ENCODE peak calls at places on chromosomes 4 and X, in six cellular contexts. L is IMR-90, N is H9, J is neuronal stem cell, O is mesenchymal stem cell, B is H1. U is an unnamed sample.

GRCh38 chrX:64169988-64170387 is 35.5 kb downstream of the AMER1 start:
- DNase-seq in O (no peak), N (no peak), J (no peak), L (no peak), B (no peak), U (no peak)

GRCh38 chrX:147533426-147533825 is 378.3 kb upstream of the FMR1 start:
- DNase-seq in L (no peak), J (no peak), B (no peak), O (no peak), N (no peak), U (no peak)

GRCh38 chrX:19772306-19772705 is 115.1 kb downstream of the SH3KBP1 start:
- DNase-seq in O (peak), B (no peak), J (no peak), N (no peak), L (peak), U (no peak)

GRCh38 chr4:110309686-110310085 is 111.3 kb upstream of the ELOVL6 start:
- DNase-seq in J (no peak), N (no peak), O (no peak), L (peak), B (no peak), U (no peak)

GRCh38 chr4:108700358-108700757 is 50.0 kb downstream of the OSTC start:
- DNase-seq in O (peak), N (no peak), J (no peak), B (no peak), L (peak), U (no peak)

GRCh38 chr4:165192500-165192898 is 14.9 kb upstream of the KLHL2 start:
- DNase-seq in L (no peak), B (no peak), J (no peak), N (no peak), O (no peak), U (no peak)

GRCh38 chr4:41611124-41611838 is 73.3 kb downstream of the LIMCH1 start:
- DNase-seq in J (no peak), N (no peak), B (no peak), O (no peak), L (no peak), U (no peak)

GRCh38 chr4:147789596-147789995 is 57.7 kb downstream of the ARHGAP10 start:
- DNase-seq in J (no peak), N (no peak), B (no peak), L (peak), O (no peak), U (no peak)

GRCh38 chr4:151940926-151941617 is 180.3 kb upstream of the GATB start:
- DNase-seq in B (no peak), J (no peak), L (no peak), O (no peak), N (no peak), U (no peak)

GRCh38 chr4:47031011-47031678 is at the start of gene GABRB1:
- DNase-seq in L (peak), J (peak), B (peak), O (peak), N (peak), U (peak)

GRCh38 chr4:8221476-8221875 is 22.4 kb downstream of the SH3TC1 start:
- DNase-seq in N (no peak), O (peak), B (no peak), J (no peak), L (peak), U (no peak)

GRCh38 chr4:153725811-153726154 is 34.0 kb downstream of the RNF175 start:
- DNase-seq in J (no peak), B (no peak), O (no peak), N (no peak), L (no peak), U (no peak)

GRCh38 chr4:142961866-142962265 is 115.8 kb upstream of the INPP4B start:
- DNase-seq in O (no peak), L (no peak), J (no peak), B (no peak), N (no peak), U (no peak)

GRCh38 chr4:108821056-108821925 is 58.4 kb upstream of the ETNPPL start:
- DNase-seq in B (no peak), O (no peak), N (no peak), L (no peak), J (no peak), U (no peak)

GRCh38 chr4:99103166-99103565 is 14.6 kb upstream of the ADH5 start:
- DNase-seq in L (no peak), B (no peak), N (no peak), J (no peak), O (no peak), U (no peak)

GRCh38 chr4:55074386-55074785 is 51.0 kb downstream of the KDR start:
- DNase-seq in L (no peak), J (no peak), N (no peak), O (peak), B (no peak), U (peak)

GRCh38 chr4:169618286-169618685 is 2.1 kb upstream of the CLCN3 start:
- DNase-seq in O (peak), J (no peak), N (no peak), L (peak), B (no peak), U (no peak)

GRCh38 chrX:151458824-151459223 is 61.8 kb downstream of the VMA21 start:
- DNase-seq in B (no peak), J (no peak), L (peak), N (no peak), O (no peak), U (peak)

GRCh38 chr4:77921701-77922100 is 59.1 kb downstream of the MRPL1 start:
- DNase-seq in O (peak), N (no peak), L (peak), B (no peak), J (no peak), U (no peak)

GRCh38 chr4:21845663-21846062 is 102.9 kb downstream of the KCNIP4 start:
- DNase-seq in B (no peak), J (no peak), N (no peak), O (no peak), L (peak), U (no peak)
- H2BK15ac ChIP-seq in B (no peak), J (no peak), N (no peak), O (no peak), L (no peak), U (no peak)

DNA sequence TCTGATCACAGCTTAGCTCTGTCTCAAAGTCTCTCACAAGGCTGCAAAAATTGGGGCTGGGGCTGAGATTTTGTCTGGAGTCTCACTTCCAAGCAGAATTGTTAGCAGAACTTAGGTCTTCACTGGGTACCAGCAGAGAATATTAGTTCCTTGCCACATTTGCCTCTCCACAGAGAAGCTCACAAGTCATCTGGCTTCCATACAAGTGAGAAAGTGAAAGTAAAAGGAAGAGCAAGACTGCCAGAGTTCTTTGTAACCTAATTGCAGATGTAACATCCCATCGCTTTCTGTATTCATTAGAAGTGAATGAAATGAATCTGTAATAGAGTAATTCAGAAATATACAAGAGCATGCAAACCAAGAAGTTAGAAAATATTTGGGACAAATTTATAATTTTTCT is 624.1 kb upstream of the GNPDA2 start:
- DNase-seq in J (no peak), N (no peak), O (peak), L (no peak), B (no peak), U (no peak)
- H3K4me2 ChIP-seq in J (no peak), N (no peak), O (peak), L (no peak), B (no peak), U (no peak)

GRCh38 chrX:128518508-128518907 is 466.3 kb upstream of the ACTRT1 start:
- DNase-seq in B (no peak), J (no peak), O (peak), L (peak), N (no peak), U (peak)
- H2BK15ac ChIP-seq in B (no peak), J (no peak), O (no peak), L (no peak), N (no peak), U (no peak)

DNA sequence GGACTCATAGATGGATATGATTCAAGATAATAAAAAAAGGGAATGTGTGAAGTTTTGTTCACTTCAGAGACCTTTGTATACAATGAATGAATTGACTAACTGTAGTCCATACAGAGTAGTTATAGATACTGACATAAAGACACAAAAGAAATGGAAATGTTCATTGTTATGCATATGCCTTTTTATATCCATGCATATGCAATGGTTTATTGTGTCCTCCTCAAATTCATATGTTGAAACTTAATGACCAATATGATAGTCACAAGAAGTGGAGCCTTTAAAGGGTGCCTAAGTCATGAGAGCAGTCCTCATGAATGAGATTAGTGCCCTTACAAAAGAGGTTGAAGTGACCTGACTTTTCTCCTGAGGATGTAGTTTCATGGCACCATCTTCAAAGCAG is 467.5 kb upstream of the NDST4 start:
- DNase-seq in L (no peak), J (no peak), N (no peak), O (no peak), B (no peak), U (no peak)
- H3K4me2 ChIP-seq in L (no peak), J (no peak), N (no peak), O (no peak), B (no peak), U (no peak)

GRCh38 chrX:40152173-40152705 is 54.5 kb upstream of the BCOR start:
- DNase-seq in O (peak), B (peak), L (no peak), N (peak), J (no peak), U (peak)

GRCh38 chrX:40150503-40150902 is 52.7 kb upstream of the BCOR start:
- DNase-seq in N (no peak), L (no peak), O (peak), B (no peak), J (no peak), U (no peak)

GRCh38 chrX:40149286-40150175 is 51.8 kb upstream of the BCOR start:
- DNase-seq in N (peak), L (no peak), B (peak), O (no peak), J (no peak), U (no peak)

GRCh38 chrX:40152706-40153334 is 55.1 kb upstream of the BCOR start:
- DNase-seq in B (no peak), L (no peak), O (peak), N (peak), J (no peak), U (peak)

DNA sequence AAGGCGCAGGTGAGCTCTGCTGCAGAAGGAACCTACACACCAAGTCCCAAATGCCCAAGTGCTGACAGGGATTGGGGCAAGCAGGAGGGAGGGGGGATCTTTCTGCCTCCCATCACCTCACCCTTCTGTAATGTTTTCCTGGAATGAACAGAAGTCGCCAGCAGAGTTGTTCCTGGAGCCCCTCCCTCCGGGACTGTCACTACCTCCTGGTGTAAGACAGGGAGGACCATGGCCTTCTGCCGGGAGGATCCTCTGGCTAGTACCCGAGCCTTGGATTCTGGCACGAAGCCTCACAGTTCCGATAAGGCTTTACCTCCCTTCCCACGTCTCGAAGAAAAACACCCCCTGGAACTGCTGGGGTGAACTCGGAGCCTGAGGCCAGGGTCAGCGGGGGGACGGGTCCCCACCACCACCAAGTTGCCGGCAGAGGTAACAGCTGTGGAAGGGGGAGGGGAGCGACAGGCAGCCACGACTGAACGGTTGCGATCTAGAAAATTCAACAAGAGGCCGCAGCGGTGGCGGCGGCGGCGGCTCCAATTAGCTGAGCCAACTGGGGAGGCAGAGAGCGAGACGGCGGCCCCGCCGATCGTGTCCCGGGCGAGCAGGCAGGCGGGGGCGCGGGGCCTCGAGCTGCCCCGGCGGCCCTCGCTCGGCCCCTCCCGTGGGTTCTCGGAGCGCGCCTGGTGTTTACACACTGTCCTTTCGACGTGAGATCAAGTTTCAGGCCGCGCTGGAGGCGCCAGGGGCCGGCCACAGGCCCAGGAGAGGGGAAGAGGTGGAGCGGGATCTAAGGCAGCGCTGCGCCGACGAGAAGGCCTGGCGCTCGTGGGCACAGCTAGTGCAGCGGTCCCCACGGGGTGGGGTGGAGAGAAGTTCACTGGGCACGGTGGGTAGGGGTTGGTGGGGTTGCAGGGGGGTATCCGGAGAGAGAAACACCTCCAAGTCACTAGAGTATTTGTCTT is 53.7 kb upstream of the BCOR start:
- DNase-seq in B (peak), L (no peak), O (peak), J (no peak), N (peak), U (peak)
- H2BK15ac ChIP-seq in B (peak), L (no peak), O (peak), J (no peak), N (no peak), U (no peak)

DNA sequence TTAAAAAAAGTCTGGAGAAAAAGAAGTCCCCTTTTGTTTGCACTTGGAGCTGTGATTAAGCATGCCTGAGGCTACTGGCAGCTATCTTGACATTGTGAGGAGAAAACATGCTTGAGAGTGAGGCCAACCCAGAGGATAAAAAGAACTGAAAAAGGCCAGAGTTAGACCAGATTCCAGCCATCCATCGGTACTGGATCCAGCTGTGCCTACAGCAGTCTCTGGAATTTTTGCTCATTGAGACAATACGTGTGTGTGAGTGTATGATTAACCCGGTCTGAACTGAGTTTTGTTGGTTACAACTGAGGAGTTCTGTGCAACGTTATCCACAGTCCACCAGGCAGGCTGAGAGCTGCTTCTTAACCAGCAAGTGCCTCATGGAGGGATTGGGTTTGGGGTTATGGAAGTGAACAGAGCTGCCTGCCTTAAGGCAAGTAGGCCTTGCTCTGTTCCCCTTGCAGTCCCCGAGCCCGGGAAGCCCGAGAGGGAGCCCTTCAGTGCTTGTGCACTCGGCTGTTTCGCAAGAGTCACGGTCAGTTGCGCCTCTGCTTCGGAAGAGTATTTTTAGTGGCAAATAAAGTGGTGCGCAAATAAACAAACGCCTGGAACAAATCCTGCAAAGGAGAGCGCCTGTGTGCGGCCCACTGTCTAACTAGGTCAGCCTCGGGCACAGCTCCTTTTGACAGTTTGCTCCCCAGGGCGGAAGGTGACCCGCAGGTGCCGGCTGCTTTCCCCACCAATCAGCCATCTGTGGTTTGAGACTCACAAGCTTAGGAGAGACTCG is 57.1 kb downstream of the LGI2 start:
- DNase-seq in L (peak), B (no peak), N (peak), J (no peak), O (no peak), U (no peak)
- H3K4me2 ChIP-seq in L (no peak), B (no peak), N (no peak), J (no peak), O (peak), U (no peak)

DNA sequence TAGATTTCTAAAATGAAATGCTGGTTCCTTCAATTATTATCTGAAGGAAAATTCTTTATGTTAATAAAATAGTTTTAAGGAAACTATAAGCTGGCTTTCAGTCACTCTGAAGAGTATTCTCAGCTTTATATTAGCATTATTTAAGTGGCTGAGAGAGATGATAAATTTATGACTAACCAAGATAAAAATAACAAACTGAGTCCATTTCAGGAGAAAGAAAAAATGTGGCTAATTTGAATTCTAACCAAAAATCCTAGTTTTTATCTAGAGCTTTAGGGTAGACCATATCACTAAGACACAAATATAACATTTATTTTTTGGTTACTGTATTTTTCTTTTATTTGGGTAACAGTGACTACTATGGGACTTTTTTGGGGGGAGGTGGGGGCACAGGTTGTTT is 59.4 kb upstream of the NAP1L5 start:
- DNase-seq in L (peak), J (no peak), O (no peak), N (no peak), B (no peak), U (no peak)
- H2BK15ac ChIP-seq in L (no peak), J (no peak), O (no peak), N (no peak), B (no peak), U (no peak)

DNA sequence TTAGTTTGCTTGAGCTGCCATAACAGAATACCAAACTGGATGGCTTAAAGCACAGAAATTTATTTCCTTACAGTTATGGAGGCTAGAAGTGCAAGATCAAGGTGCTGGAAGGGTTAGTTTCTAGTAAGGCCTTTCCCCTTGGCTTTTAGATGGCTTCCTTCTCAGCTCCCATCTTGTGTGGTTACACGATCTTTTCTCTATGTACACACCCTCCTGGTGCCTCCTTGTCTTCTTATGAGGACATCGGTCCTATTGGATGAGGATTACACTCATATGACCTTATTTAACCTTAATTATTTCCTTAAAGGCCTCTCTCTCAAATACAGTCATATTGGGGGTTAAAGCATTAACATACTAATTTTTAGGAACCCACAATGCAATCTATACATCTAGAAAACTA is 787.9 kb upstream of the GALNTL6 start:
- DNase-seq in O (no peak), B (no peak), J (no peak), L (no peak), N (no peak), U (no peak)
- H3K4me2 ChIP-seq in O (no peak), B (no peak), J (no peak), L (no peak), N (no peak), U (no peak)

GRCh38 chr4:37835806-37836205 is 9.3 kb downstream of the PGM2 start:
- DNase-seq in J (no peak), N (no peak), B (no peak), O (no peak), L (no peak), U (no peak)

GRCh38 chr4:37836256-37836655 is 9.8 kb downstream of the PGM2 start:
- DNase-seq in N (no peak), L (no peak), J (no peak), O (no peak), B (no peak), U (no peak)

GRCh38 chr4:37837446-37837845 is 11.0 kb downstream of the PGM2 start:
- DNase-seq in B (no peak), N (no peak), J (no peak), O (peak), L (peak), U (no peak)

GRCh38 chr4:37836838-37837413 is 10.4 kb downstream of the PGM2 start:
- DNase-seq in O (no peak), N (no peak), J (no peak), L (no peak), B (no peak), U (no peak)

GRCh38 chr4:37835031-37835430 is 8.5 kb downstream of the PGM2 start:
- DNase-seq in O (no peak), L (no peak), N (no peak), J (no peak), B (no peak), U (no peak)
- H2BK15ac ChIP-seq in O (no peak), L (no peak), N (no peak), J (no peak), B (no peak), U (no peak)